ENCODE peak calls at places on chromosomes 3 and 15, in eight cellular contexts. Y, D, V, N, M, T, R and L are unnamed samples.

GRCh38 chr3:119643528-119643927 is 16.9 kb downstream of the POPDC2 start:
- DNase-seq in T (no peak), Y (peak; percentile 33), R (no peak), N (no peak), D (no peak), V (no peak), M (no peak), L (no peak)

GRCh38 chr15:25664761-25665160 is 198.4 kb downstream of the ATP10A start:
- DNase-seq in V (no peak), M (no peak), N (no peak), R (no peak), Y (no peak), D (no peak), T (no peak), L (no peak)

GRCh38 chr3:136982520-136983138 is 24.8 kb downstream of the IL20RB start:
- DNase-seq in D (no peak), M (no peak), Y (no peak), N (no peak), T (no peak), R (no peak), V (no peak), L (no peak)

GRCh38 chr3:163776753-163777152 is 1301.5 kb downstream of the SI start:
- DNase-seq in Y (no peak), T (no peak), V (no peak), M (no peak), D (no peak), R (no peak), N (no peak), L (no peak)

GRCh38 chr15:50907866-50908208 is 646 bp upstream of the AP4E1 start:
- DNase-seq in M (no peak), V (peak; percentile 72), R (peak; percentile 58), D (peak; percentile 78), T (peak; percentile 12), N (peak; percentile 37), Y (peak; percentile 46), L (no peak)

GRCh38 chr3:19173945-19174344 is 25.6 kb downstream of the KCNH8 start:
- DNase-seq in Y (no peak), R (no peak), M (no peak), V (no peak), D (no peak), N (no peak), T (no peak), L (no peak)

GRCh38 chr15:98292442-98293240 is 332.1 kb downstream of the ARRDC4 start:
- DNase-seq in N (peak; percentile 14), T (no peak), V (no peak), Y (peak; percentile 74), M (no peak), R (peak; percentile 44), D (no peak), L (no peak)

GRCh38 chr15:83970290-83970890 is 265.2 kb upstream of the GOLGA6L4 start:
- DNase-seq in Y (no peak), M (peak; percentile 16), D (no peak), V (no peak), N (no peak), T (no peak), R (no peak), L (no peak)

GRCh38 chr15:77018796-77019475 is 24.0 kb downstream of the PSTPIP1 start:
- DNase-seq in Y (no peak), N (no peak), R (no peak), T (no peak), D (no peak), M (no peak), V (peak; percentile 42), L (no peak)

GRCh38 chr3:5190147-5190791 is 2.8 kb downstream of the EDEM1 start:
- DNase-seq in T (no peak), V (no peak), R (no peak), M (no peak), Y (no peak), N (no peak), D (no peak), L (no peak)

GRCh38 chr3:114867828-114868498 is 279.1 kb downstream of the ZBTB20 start:
- DNase-seq in Y (no peak), R (no peak), N (no peak), V (no peak), D (no peak), M (no peak), T (no peak), L (no peak)

GRCh38 chr15:88161636-88162035 is 94.9 kb downstream of the NTRK3 start:
- DNase-seq in T (no peak), V (no peak), Y (no peak), N (no peak), D (no peak), M (no peak), R (no peak), L (no peak)

GRCh38 chr15:30043211-30043655 is 39.5 kb upstream of the GOLGA8J start:
- DNase-seq in V (no peak), R (no peak), N (no peak), T (no peak), M (no peak), Y (peak; percentile 37), D (no peak), L (no peak)

GRCh38 chr3:152319256-152319655 is 50.5 kb downstream of the MBNL1 start:
- DNase-seq in T (no peak), V (no peak), N (no peak), R (no peak), Y (no peak), D (no peak), M (no peak), L (no peak)

GRCh38 chr3:152320201-152320617 is 51.5 kb downstream of the MBNL1 start:
- DNase-seq in V (no peak), T (no peak), Y (no peak), M (no peak), N (no peak), R (no peak), D (no peak), L (no peak)

GRCh38 chr3:152317956-152318355 is 49.2 kb downstream of the MBNL1 start:
- DNase-seq in T (no peak), D (no peak), Y (no peak), N (no peak), R (no peak), M (no peak), V (no peak), L (no peak)

GRCh38 chr3:152317184-152317583 is 48.5 kb downstream of the MBNL1 start:
- DNase-seq in M (no peak), N (no peak), Y (no peak), D (no peak), V (no peak), T (no peak), R (no peak), L (no peak)

DNA sequence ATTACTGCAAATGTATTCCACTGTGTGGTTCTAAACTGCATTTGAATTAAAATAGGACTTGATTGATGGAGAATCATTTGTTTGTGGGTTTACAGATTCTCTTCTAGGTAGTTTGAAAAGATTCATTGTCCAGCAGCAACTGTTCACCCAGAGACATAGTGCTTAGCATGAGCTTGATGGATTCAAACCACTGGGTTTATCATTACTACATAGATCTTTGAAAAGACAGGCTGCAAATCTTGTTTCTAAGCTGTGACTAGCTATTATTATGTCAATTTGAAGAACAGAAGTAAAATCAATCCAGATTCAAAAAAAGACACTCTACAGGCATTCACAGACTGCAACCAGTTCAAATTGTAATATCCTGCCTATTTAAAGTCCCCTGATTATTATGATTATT is 49.8 kb downstream of the MBNL1 start:
- DNase-seq in R (no peak), T (no peak), D (no peak), N (no peak), M (no peak), Y (no peak), V (no peak), L (no peak)
- H3K27ac ChIP-seq in R (peak overlapping the region; percentile 37), T (no peak overlapping the region), D (peak overlapping the region; percentile 78), N (no peak overlapping the region), M (peak overlapping the region; percentile 3), Y (no peak overlapping the region), V (no peak overlapping the region), L (no peak overlapping the region)

DNA sequence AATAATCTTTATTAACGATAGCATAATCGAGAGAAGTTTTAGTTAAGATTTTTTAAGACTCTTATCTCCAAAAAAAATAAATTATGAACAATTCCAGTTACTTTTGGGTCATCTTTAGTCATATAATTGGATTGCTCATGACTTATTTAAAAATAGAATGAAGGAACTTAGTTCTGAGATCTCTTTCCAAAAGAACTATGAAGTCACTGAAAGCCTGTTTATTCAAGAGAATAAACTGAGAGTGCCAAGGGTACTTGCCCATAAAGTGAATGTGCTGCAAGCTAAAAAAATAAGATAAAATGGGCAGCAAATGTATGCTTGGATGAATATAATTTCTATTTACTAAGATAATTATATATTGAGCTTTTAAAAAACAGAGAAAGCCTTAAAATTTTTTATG is 176.5 kb upstream of the PLSCR5 start:
- DNase-seq in Y (no peak), R (no peak), M (no peak), V (no peak), T (no peak), D (no peak), N (no peak), L (no peak)
- H3K27ac ChIP-seq in Y (no peak overlapping the region), R (no peak overlapping the region), M (no peak overlapping the region), V (no peak overlapping the region), T (no peak overlapping the region), D (no peak overlapping the region), N (no peak overlapping the region), L (no peak overlapping the region)

GRCh38 chr3:188284455-188285212 is 130.7 kb downstream of the LPP start:
- DNase-seq in M (no peak), Y (no peak), R (no peak), N (no peak), V (no peak), T (no peak), D (no peak), L (no peak)
- H3K27ac ChIP-seq in M (no peak overlapping the region), Y (peak overlapping the region; percentile 5), R (no peak overlapping the region), N (no peak overlapping the region), V (no peak overlapping the region), T (no peak overlapping the region), D (peak overlapping the region; percentile 92), L (no peak overlapping the region)

GRCh38 chr15:51970981-51971352 is 611 bp downstream of the LEO1 start:
- DNase-seq in D (no peak), T (no peak), Y (peak; percentile 48), V (no peak), N (no peak), M (no peak), R (no peak), L (no peak)

GRCh38 chr15:51971353-51972133 is at the start of gene LEO1:
- DNase-seq in T (peak; percentile 72), Y (peak; percentile 99), D (peak; percentile 95), M (peak; percentile 87), R (peak; percentile 93), N (peak; percentile 88), V (peak; percentile 94), L (peak; percentile 89)

GRCh38 chr15:51973775-51974174 is 2.2 kb upstream of the LEO1 start:
- DNase-seq in R (no peak), N (no peak), V (no peak), Y (no peak), D (no peak), T (no peak), M (no peak), L (no peak)

GRCh38 chr15:51970132-51970817 is 1.3 kb downstream of the LEO1 start:
- DNase-seq in R (no peak), Y (no peak), N (no peak), D (no peak), V (no peak), M (no peak), T (no peak), L (no peak)

DNA sequence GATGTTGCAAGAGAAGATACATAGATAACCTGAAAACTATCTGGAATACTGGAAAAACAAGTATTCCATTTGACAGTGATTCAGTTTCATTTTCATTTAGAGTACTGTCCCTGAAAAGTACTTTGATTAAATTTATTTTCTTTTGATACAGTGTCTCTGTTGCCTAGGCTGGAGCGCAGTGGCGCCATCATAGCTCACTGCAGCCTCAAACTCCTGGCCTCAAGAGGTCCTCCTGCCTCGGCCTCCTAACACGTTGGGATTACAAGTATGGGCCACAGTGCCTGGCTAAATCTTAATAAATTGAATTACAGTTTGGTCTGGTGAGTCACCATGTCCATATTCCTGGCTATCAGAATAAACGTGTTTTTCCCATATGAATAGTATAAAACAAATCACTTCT is 1.6 kb upstream of the LEO1 start:
- DNase-seq in V (no peak), Y (no peak), R (no peak), D (peak; percentile 9), N (no peak), M (no peak), T (no peak), L (no peak)
- H3K27ac ChIP-seq in V (no peak overlapping the region), Y (no peak overlapping the region), R (no peak overlapping the region), D (no peak overlapping the region), N (no peak overlapping the region), M (no peak overlapping the region), T (no peak overlapping the region), L (no peak overlapping the region)